ENCODE peak calls at places on chromosomes 5 and 9, in nine cellular contexts. Q is mammary epithelial cell, T is heart left ventricle, P is AG04450, A is brain microvascular endothelial cell, K is lower leg skin, M is mucosa of descending colon, S is fibroblast of villous mesenchyme, F is bronchial epithelial cell. O is an unnamed sample.

GRCh38 chr9:124124729-124125589 is 113.4 kb downstream of the LHX2 start:
- DNase-seq in Q (no peak), T (no peak), P (no peak), A (no peak), K (no peak), M (no peak), S (no peak), F (no peak), O (no peak)

GRCh38 chr9:79895232-79895631 is 323.5 kb downstream of the TLE4 start:
- DNase-seq in Q (no peak), T (no peak), P (no peak), A (no peak), K (no peak), M (no peak), S (no peak), F (no peak), O (no peak)

GRCh38 chr9:13266172-13266571 is 13.3 kb downstream of the MPDZ start:
- DNase-seq in Q (no peak), T (no peak), P (no peak), A (peak), K (no peak), M (no peak), S (peak), F (peak), O (peak)

GRCh38 chr9:15374310-15374709 is 48.4 kb upstream of the SNAPC3 start:
- DNase-seq in Q (no peak), T (no peak), P (no peak), A (no peak), K (no peak), M (no peak), S (no peak), F (no peak), O (no peak)

GRCh38 chr9:120925535-120926396 is 830 bp downstream of the TRAF1 start:
- DNase-seq in Q (peak), T (no peak), P (peak), A (peak), K (no peak), M (no peak), S (peak), F (peak), O (peak)

GRCh38 chr5:102628449-102629175 is 126.5 kb upstream of the PAM start:
- DNase-seq in Q (peak), T (peak), P (no peak), A (peak), K (no peak), M (no peak), S (peak), F (peak), O (peak)

GRCh38 chr5:42595597-42595996 is 161.0 kb upstream of the CCDC152 start:
- DNase-seq in Q (no peak), T (no peak), P (no peak), A (no peak), K (no peak), M (no peak), S (no peak), F (no peak), O (no peak)

GRCh38 chr5:91111473-91112238 is 271.5 kb downstream of the ARRDC3 start:
- DNase-seq in Q (no peak), T (no peak), P (no peak), A (no peak), K (no peak), M (no peak), S (no peak), F (no peak), O (no peak)

GRCh38 chr9:111819360-111819759 is 24.6 kb upstream of the SHOC1 start:
- DNase-seq in Q (no peak), T (no peak), P (no peak), A (no peak), K (no peak), M (no peak), S (no peak), F (no peak), O (no peak)

GRCh38 chr5:454936-455335 is 12.0 kb downstream of the EXOC3 start:
- DNase-seq in Q (no peak), T (peak), P (no peak), A (no peak), K (peak), M (peak), S (no peak), F (no peak), O (no peak)

GRCh38 chr9:18487620-18488019 is 13.7 kb downstream of the ADAMTSL1 start:
- DNase-seq in Q (no peak), T (no peak), P (no peak), A (no peak), K (no peak), M (no peak), S (no peak), F (no peak), O (no peak)

GRCh38 chr9:18493361-18494015 is 19.5 kb downstream of the ADAMTSL1 start:
- DNase-seq in Q (no peak), T (no peak), P (no peak), A (peak), K (no peak), M (no peak), S (no peak), F (peak), O (peak)

GRCh38 chr9:18492612-18493011 is 18.7 kb downstream of the ADAMTSL1 start:
- DNase-seq in Q (no peak), T (no peak), P (no peak), A (peak), K (no peak), M (no peak), S (no peak), F (peak), O (peak)

GRCh38 chr9:18490591-18491370 is 16.8 kb downstream of the ADAMTSL1 start:
- DNase-seq in Q (peak), T (no peak), P (peak), A (peak), K (peak), M (no peak), S (peak), F (peak), O (peak)

DNA sequence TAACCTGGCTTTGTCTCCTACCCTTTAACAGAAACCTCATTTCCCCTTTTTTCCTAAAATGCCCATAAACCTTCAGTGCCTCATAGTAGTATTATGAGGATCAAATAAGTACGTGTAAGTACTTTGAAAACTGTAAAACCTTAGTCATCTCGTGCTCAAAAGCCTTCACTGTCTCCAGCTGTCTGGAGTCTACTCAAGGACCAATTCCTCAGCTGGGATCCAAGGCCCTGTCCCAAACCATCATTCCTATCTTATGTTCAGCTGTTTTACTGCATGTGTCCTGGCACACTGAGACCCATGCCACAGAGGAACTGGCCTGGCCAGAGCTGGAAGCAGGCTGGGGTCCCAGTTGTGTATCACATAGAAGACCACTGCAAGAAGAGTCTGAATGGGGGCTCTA is 15.9 kb downstream of the ADAMTSL1 start:
- DNase-seq in Q (no peak), T (no peak), P (no peak), A (peak), K (no peak), M (no peak), S (peak), F (no peak), O (peak)
- H3K4me3 ChIP-seq in Q (no peak), T (no peak), P (peak), A (no peak), K (no peak), M (no peak), S (no peak), F (no peak), O (no peak)

GRCh38 chr5:115069087-115069968 is 100.4 kb downstream of the TRIM36 start:
- DNase-seq in Q (peak), T (no peak), P (peak), A (peak), K (no peak), M (no peak), S (peak), F (peak), O (peak)
- TF ChIP-seq CTCF in Q (peak), T (peak), P (peak), A (peak), K (no peak), M (no peak), S (peak), F (peak), O (peak)

GRCh38 chr9:108271236-108271635 is 584.5 kb downstream of the ACTL7B start:
- DNase-seq in Q (no peak), T (no peak), P (no peak), A (no peak), K (no peak), M (no peak), S (no peak), F (no peak), O (no peak)
- H3K4me3 ChIP-seq in Q (no peak), T (no peak), P (no peak), A (no peak), K (no peak), M (no peak), S (no peak), F (no peak), O (no peak)

GRCh38 chr9:69919461-69920061 is 98.9 kb downstream of the CFAP95 start:
- DNase-seq in Q (peak), T (no peak), P (peak), A (peak), K (no peak), M (no peak), S (peak), F (peak), O (peak)
- TF ChIP-seq CTCF in Q (peak), T (peak), P (peak), A (peak), K (no peak), M (peak), S (peak), F (peak), O (peak)

GRCh38 chr9:89358376-89358775 is 40.1 kb downstream of the SECISBP2 start:
- DNase-seq in Q (no peak), T (no peak), P (no peak), A (no peak), K (peak), M (no peak), S (no peak), F (no peak), O (no peak)

GRCh38 chr9:89360465-89360864 is 42.2 kb downstream of the SECISBP2 start:
- DNase-seq in Q (no peak), T (no peak), P (no peak), A (no peak), K (peak), M (no peak), S (peak), F (no peak), O (no peak)

GRCh38 chr9:89359018-89359417 is 40.7 kb downstream of the SECISBP2 start:
- DNase-seq in Q (no peak), T (peak), P (no peak), A (no peak), K (peak), M (no peak), S (no peak), F (no peak), O (no peak)

GRCh38 chr9:89361031-89361430 is 42.7 kb downstream of the SECISBP2 start:
- DNase-seq in Q (no peak), T (no peak), P (no peak), A (no peak), K (peak), M (no peak), S (no peak), F (no peak), O (no peak)

GRCh38 chr9:89359636-89360315 is 41.5 kb downstream of the SECISBP2 start:
- DNase-seq in Q (no peak), T (no peak), P (no peak), A (no peak), K (peak), M (no peak), S (no peak), F (no peak), O (no peak)
- H3K4me3 ChIP-seq in Q (no peak), T (no peak), P (no peak), A (no peak), K (no peak), M (no peak), S (no peak), F (no peak), O (no peak)

GRCh38 chr9:133538851-133539250 is 4.3 kb downstream of the ADAMTSL2 start:
- DNase-seq in Q (no peak), T (no peak), P (no peak), A (no peak), K (no peak), M (no peak), S (no peak), F (no peak), O (no peak)

GRCh38 chr9:133538176-133538575 is 3.7 kb downstream of the ADAMTSL2 start:
- DNase-seq in Q (peak), T (no peak), P (no peak), A (no peak), K (no peak), M (no peak), S (no peak), F (peak), O (no peak)

GRCh38 chr9:133539434-133539833 is 4.9 kb downstream of the ADAMTSL2 start:
- DNase-seq in Q (no peak), T (peak), P (no peak), A (no peak), K (no peak), M (no peak), S (peak), F (no peak), O (no peak)

GRCh38 chr9:133542002-133542401 is 7.5 kb downstream of the ADAMTSL2 start:
- DNase-seq in Q (no peak), T (no peak), P (no peak), A (no peak), K (no peak), M (no peak), S (no peak), F (no peak), O (no peak)

GRCh38 chr9:133540336-133541025 is 6.0 kb downstream of the ADAMTSL2 start:
- DNase-seq in Q (no peak), T (no peak), P (no peak), A (no peak), K (no peak), M (no peak), S (no peak), F (no peak), O (no peak)
- TF ChIP-seq CTCF in Q (no peak), T (no peak), P (no peak), A (no peak), K (no peak), M (no peak), S (no peak), F (no peak), O (no peak)

GRCh38 chr9:96604005-96604320 is 15.7 kb downstream of the CDC14B start:
- DNase-seq in Q (no peak), T (peak), P (no peak), A (no peak), K (no peak), M (no peak), S (peak), F (no peak), O (no peak)
- H3K4me3 ChIP-seq in Q (no peak), T (no peak), P (no peak), A (no peak), K (no peak), M (no peak), S (no peak), F (no peak), O (no peak)

GRCh38 chr5:140117523-140117922 is 3.6 kb downstream of the PURA start:
- DNase-seq in Q (no peak), T (no peak), P (no peak), A (no peak), K (no peak), M (no peak), S (no peak), F (no peak), O (no peak)

GRCh38 chr5:140115186-140115500 is 1.2 kb downstream of the PURA start:
- DNase-seq in Q (no peak), T (no peak), P (no peak), A (no peak), K (no peak), M (no peak), S (no peak), F (no peak), O (no peak)

GRCh38 chr5:140114341-140115185 is 654 bp downstream of the PURA start:
- DNase-seq in Q (peak), T (peak), P (no peak), A (peak), K (peak), M (peak), S (peak), F (peak), O (peak)

GRCh38 chr5:140116716-140117115 is 2.8 kb downstream of the PURA start:
- DNase-seq in Q (no peak), T (no peak), P (no peak), A (no peak), K (no peak), M (no peak), S (no peak), F (no peak), O (no peak)

GRCh38 chr5:140118294-140118936 is 4.5 kb downstream of the PURA start:
- DNase-seq in Q (no peak), T (no peak), P (no peak), A (no peak), K (no peak), M (no peak), S (no peak), F (no peak), O (no peak)
- TF ChIP-seq CTCF in Q (no peak), T (peak), P (peak), A (no peak), K (no peak), M (no peak), S (no peak), F (no peak), O (no peak)

DNA sequence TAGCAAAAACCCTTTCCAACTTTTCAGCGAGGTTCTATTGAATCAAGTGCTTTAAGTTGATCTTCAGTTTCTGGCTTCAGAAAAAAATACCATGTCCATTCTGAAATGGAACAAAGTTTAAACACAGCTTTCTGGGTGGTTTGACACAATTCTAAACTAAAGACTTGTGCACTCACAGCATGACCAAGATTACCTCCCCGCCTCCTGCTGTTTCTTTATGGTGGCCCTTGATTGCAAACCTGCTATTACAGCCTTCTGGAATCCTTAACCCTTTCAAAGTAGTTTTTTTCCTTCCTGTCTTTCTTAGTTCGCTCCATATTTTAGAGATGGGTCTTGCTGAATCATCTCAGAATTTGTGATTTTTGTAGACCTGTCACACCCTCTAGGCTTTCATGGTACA is 135.9 kb upstream of the FBN2 start:
- DNase-seq in Q (no peak), T (no peak), P (no peak), A (no peak), K (no peak), M (no peak), S (no peak), F (no peak), O (no peak)
- H3K4me3 ChIP-seq in Q (no peak), T (no peak), P (no peak), A (no peak), K (no peak), M (no peak), S (no peak), F (no peak), O (no peak)

GRCh38 chr5:10801931-10802674 is 41.1 kb upstream of the DAP start:
- DNase-seq in Q (no peak), T (no peak), P (no peak), A (no peak), K (no peak), M (no peak), S (no peak), F (no peak), O (peak)
- TF ChIP-seq CTCF in Q (no peak), T (peak), P (no peak), A (peak), K (no peak), M (no peak), S (peak), F (no peak), O (peak)